ENCODE peak calls at places on chromosomes 6 and 20, in six cellular contexts. U is A549, Y is H1, S is GM12878, C is HepG2, Q is K562. O is an unnamed sample.

GRCh38 chr20:7859371-7859802 is 80.9 kb downstream of the HAO1 start:
- DNase-seq in U (peak), Y (no peak), S (peak), C (peak), Q (no peak), O (peak)

GRCh38 chr6:35496851-35497570 is at the start of gene TEAD3:
- DNase-seq in U (no peak), Y (no peak), S (no peak), C (peak), Q (peak), O (peak)

GRCh38 chr20:48769111-48769879 is 58.5 kb downstream of the PREX1 start:
- DNase-seq in U (no peak), Y (no peak), S (no peak), C (no peak), Q (peak), O (no peak)

GRCh38 chr6:51559059-51559458 is 528.4 kb downstream of the PKHD1 start:
- DNase-seq in U (no peak), Y (no peak), S (no peak), C (peak), Q (no peak), O (no peak)

GRCh38 chr6:158993639-158994038 is 6.4 kb downstream of the RSPH3 start:
- DNase-seq in U (no peak), Y (no peak), S (no peak), C (no peak), Q (no peak), O (no peak)

GRCh38 chr20:17872920-17873319 is 95.7 kb downstream of the SNX5 start:
- DNase-seq in U (no peak), Y (no peak), S (no peak), C (no peak), Q (no peak), O (no peak)

GRCh38 chr6:75113446-75113845 is 92.4 kb downstream of the COL12A1 start:
- DNase-seq in U (no peak), Y (no peak), S (no peak), C (no peak), Q (no peak), O (no peak)

GRCh38 chr20:44295995-44296394 is 15.0 kb downstream of the FITM2 start:
- DNase-seq in U (no peak), Y (no peak), S (no peak), C (no peak), Q (no peak), O (no peak)

GRCh38 chr20:37430778-37431460 is 85.0 kb downstream of the SRC start:
- DNase-seq in U (no peak), Y (no peak), S (no peak), C (no peak), Q (no peak), O (no peak)

GRCh38 chr6:797479-798077 is 104.6 kb upstream of the EXOC2 start:
- DNase-seq in U (peak), Y (peak), S (no peak), C (peak), Q (peak), O (peak)

GRCh38 chr20:32539063-32539816 is 45.9 kb downstream of the NOL4L start:
- DNase-seq in U (no peak), Y (no peak), S (no peak), C (no peak), Q (no peak), O (no peak)

GRCh38 chr6:120077489-120077888 is 727.9 kb upstream of the MAN1A1 start:
- DNase-seq in U (peak), Y (no peak), S (no peak), C (no peak), Q (no peak), O (no peak)

GRCh38 chr20:50292324-50293243 is 102.0 kb downstream of the CEBPB start:
- DNase-seq in U (peak), Y (no peak), S (no peak), C (peak), Q (peak), O (no peak)

GRCh38 chr6:34806738-34807453 is 15.0 kb downstream of the BLTP3A start:
- DNase-seq in U (no peak), Y (no peak), S (no peak), C (no peak), Q (no peak), O (no peak)

GRCh38 chr6:8219352-8219943 is 117.1 kb upstream of the EEF1E1 start:
- DNase-seq in U (peak), Y (peak), S (no peak), C (peak), Q (peak), O (peak)

GRCh38 chr6:170464524-170464979 is 88.6 kb downstream of the PSMB1 start:
- DNase-seq in U (no peak), Y (no peak), S (peak), C (no peak), Q (no peak), O (no peak)

GRCh38 chr6:36590237-36590636 is 3.9 kb upstream of the SRSF3 start:
- DNase-seq in U (no peak), Y (no peak), S (no peak), C (peak), Q (no peak), O (no peak)

GRCh38 chr6:33768644-33769120 is 20.2 kb downstream of the LEMD2 start:
- DNase-seq in U (peak), Y (peak), S (no peak), C (peak), Q (peak), O (peak)

GRCh38 chr6:13407709-13408695 is 79.4 kb downstream of the GFOD1 start:
- DNase-seq in U (peak), Y (no peak), S (no peak), C (peak), Q (no peak), O (no peak)

GRCh38 chr6:21479140-21479539 is 114.4 kb upstream of the SOX4 start:
- DNase-seq in U (no peak), Y (no peak), S (no peak), C (no peak), Q (no peak), O (peak)

GRCh38 chr20:1375515-1375914 is 17.3 kb downstream of the FKBP1A start:
- DNase-seq in U (no peak), Y (peak), S (no peak), C (no peak), Q (no peak), O (no peak)

GRCh38 chr20:35133735-35134134 is 13.4 kb downstream of the EDEM2 start:
- DNase-seq in U (peak), Y (no peak), S (no peak), C (no peak), Q (no peak), O (no peak)

GRCh38 chr20:35135867-35136586 is 11.1 kb downstream of the EDEM2 start:
- DNase-seq in U (peak), Y (no peak), S (no peak), C (no peak), Q (no peak), O (no peak)

GRCh38 chr20:35133006-35133405 is 14.1 kb downstream of the EDEM2 start:
- DNase-seq in U (no peak), Y (no peak), S (no peak), C (no peak), Q (no peak), O (no peak)

GRCh38 chr20:35134900-35135299 is 12.2 kb downstream of the EDEM2 start:
- DNase-seq in U (no peak), Y (no peak), S (no peak), C (no peak), Q (no peak), O (no peak)

GRCh38 chr20:35134472-35134871 is 12.7 kb downstream of the EDEM2 start:
- DNase-seq in U (no peak), Y (no peak), S (no peak), C (no peak), Q (no peak), O (no peak)
- TF ChIP-seq CHD2 in U (no peak), Y (no peak), S (no peak), C (no peak), Q (no peak), O (no peak)

GRCh38 chr20:62875419-62876355 is 14.1 kb upstream of the TCFL5 start:
- DNase-seq in U (peak), Y (no peak), S (no peak), C (peak), Q (peak), O (peak)
- TF ChIP-seq CHD2 in U (peak), Y (no peak), S (no peak), C (peak), Q (peak), O (peak)

DNA sequence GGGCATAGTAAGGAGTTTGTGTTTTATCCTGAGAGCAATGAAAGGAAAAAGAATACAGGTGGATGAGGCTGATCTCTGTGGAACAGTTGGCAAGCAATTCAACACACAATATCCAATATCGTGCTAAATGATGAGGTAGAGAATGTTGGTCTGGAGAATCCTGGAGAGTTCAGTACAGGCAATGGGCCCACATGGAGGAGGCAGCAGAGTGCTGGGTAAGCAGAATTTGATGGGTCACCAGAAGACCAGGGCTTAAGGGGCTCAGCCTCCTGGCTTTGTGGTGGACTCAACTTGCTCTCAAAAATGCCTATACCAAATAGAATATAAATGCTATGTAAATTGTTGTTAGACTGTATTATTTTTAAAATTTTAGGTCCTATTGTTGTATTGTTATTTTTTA is 271.5 kb upstream of the JARID2 start:
- DNase-seq in U (no peak), Y (no peak), S (no peak), C (no peak), Q (no peak), O (no peak)
- TF ChIP-seq CHD2 in U (no peak), Y (no peak), S (no peak), C (no peak), Q (no peak), O (no peak)

DNA sequence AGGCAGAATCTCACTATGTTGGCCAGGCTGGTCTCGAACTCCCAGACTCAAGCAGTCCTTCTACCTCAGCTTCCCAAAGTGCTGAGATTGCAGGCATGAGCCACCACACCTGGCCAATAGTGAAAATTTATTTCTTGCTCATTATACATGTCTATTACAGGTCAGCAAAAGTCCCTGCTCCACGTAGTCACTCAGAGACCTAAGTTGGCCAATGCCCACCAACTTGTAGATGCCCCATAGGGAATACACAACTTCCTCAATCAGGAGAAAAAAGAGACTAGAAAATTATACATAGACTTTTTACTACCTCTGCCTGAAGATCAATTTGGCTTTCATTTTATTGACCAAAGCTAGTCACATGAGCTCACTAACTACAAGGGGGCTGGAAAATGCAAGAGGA is 22.0 kb upstream of the CGA start:
- DNase-seq in U (no peak), Y (no peak), S (no peak), C (no peak), Q (no peak), O (no peak)
- TF ChIP-seq CHD2 in U (no peak), Y (no peak), S (no peak), C (no peak), Q (no peak), O (no peak)

GRCh38 chr20:45912344-45912682 is 358 bp upstream of the PLTP start:
- DNase-seq in U (no peak), Y (no peak), S (no peak), C (no peak), Q (no peak), O (no peak)

GRCh38 chr20:45910670-45911485 is 1.1 kb downstream of the PLTP start:
- DNase-seq in U (peak), Y (peak), S (peak), C (no peak), Q (peak), O (peak)

GRCh38 chr20:45909817-45910669 is 1.9 kb downstream of the PLTP start:
- DNase-seq in U (no peak), Y (no peak), S (no peak), C (no peak), Q (no peak), O (no peak)

GRCh38 chr20:45913105-45913504 is 1.1 kb upstream of the PLTP start:
- DNase-seq in U (no peak), Y (no peak), S (no peak), C (no peak), Q (no peak), O (no peak)

GRCh38 chr20:45911486-45912343 is at the start of gene PLTP:
- DNase-seq in U (no peak), Y (peak), S (no peak), C (no peak), Q (peak), O (peak)
- TF ChIP-seq CHD2 in U (no peak), Y (no peak), S (no peak), C (no peak), Q (no peak), O (peak)

O was measured in SK-N-SH.